ENCODE peak calls at places on chromosomes 11 and 22, in seven cellular contexts. V is B cell; N is HTR-8/SVneo; W is right lobe of liver; R is stimulated activated CD8-positive, alpha-beta memory T cell treated with anti-CD3 and anti-CD28 coated beads, Interleukin-4, amount 100 ng/mL, for 1 hour; D is activated naive CD8-positive, alpha-beta T cell treated with anti-CD3 and anti-CD28 coated beads for 36 hours; T is IMR-90. X is an unnamed sample.

GRCh38 chr22:48700180-48700565 is 1127.5 kb downstream of the BRD1 start:
- DNase-seq in W (no peak), V (no peak), T (no peak), R (no peak), D (no peak), N (no peak), X (no peak)

GRCh38 chr22:43919106-43919965 is 4.3 kb upstream of the PNPLA3 start:
- DNase-seq in W (peak; percentile 79), R (no peak), T (peak; percentile 51), V (no peak), N (no peak), D (no peak), X (no peak)

GRCh38 chr11:124591430-124591829 is 19.8 kb upstream of the PANX3 start:
- DNase-seq in D (no peak), R (no peak), V (no peak), N (no peak), W (no peak), T (no peak), X (no peak)

GRCh38 chr22:19498154-19498865 is 18.6 kb downstream of the CDC45 start:
- DNase-seq in R (no peak), D (no peak), T (no peak), W (no peak), V (no peak), N (no peak), X (no peak)

GRCh38 chr11:8531312-8531711 is 62.7 kb downstream of the STK33 start:
- DNase-seq in V (no peak), W (no peak), R (no peak), N (no peak), D (no peak), T (no peak), X (no peak)

GRCh38 chr11:118108513-118108912 is 21.8 kb upstream of the SMIM35 start:
- DNase-seq in T (no peak), N (no peak), V (no peak), R (no peak), D (no peak), W (no peak), X (no peak)

GRCh38 chr11:118068945-118069612 is 7.8 kb upstream of the TMPRSS4 start:
- DNase-seq in D (no peak), V (no peak), T (no peak), N (no peak), R (no peak), W (no peak), X (no peak)

GRCh38 chr11:99568808-99569207 is 548.1 kb downstream of the CNTN5 start:
- DNase-seq in T (no peak), N (no peak), V (no peak), D (no peak), W (no peak), R (no peak), X (no peak)

GRCh38 chr22:24091551-24092420 is 80.7 kb downstream of the CABIN1 start:
- DNase-seq in W (no peak), V (no peak), T (no peak), N (no peak), D (no peak), R (no peak), X (no peak)

GRCh38 chr11:128902515-128903066 is 11.4 kb downstream of the KCNJ5 start:
- DNase-seq in R (no peak), N (no peak), V (no peak), W (no peak), D (no peak), T (peak; percentile 81), X (no peak)

GRCh38 chr11:69905611-69906452 is 86.6 kb upstream of the FGF3 start:
- DNase-seq in D (no peak), T (no peak), N (no peak), V (no peak), R (no peak), W (no peak), X (no peak)

GRCh38 chr22:32854351-32854804 is 52.9 kb downstream of the TIMP3 start:
- DNase-seq in D (no peak), V (no peak), T (no peak), N (no peak), R (no peak), W (no peak), X (no peak)

GRCh38 chr11:70319694-70320093 is 49.2 kb downstream of the PPFIA1 start:
- DNase-seq in R (no peak), W (no peak), T (no peak), D (no peak), N (no peak), V (no peak), X (no peak)

X was measured in GM19239.